ENCODE peak calls at places on chromosomes 7 and 10, in nine cellular contexts. One of them, this sample, is unnamed.

GRCh38 chr10:5629789-5630436 is 36.5 kb downstream of the ASB13 start:
- DNase-seq in epithelial cell of esophagus: peak
- DNase-seq in cardiac muscle cell: peak
- DNase-seq in BJ: no peak
- DNase-seq in body of pancreas: peak
- DNase-seq in neuronal stem cell: peak
- DNase-seq in CD8-positive, alpha-beta T cell: peak
- DNase-seq in lower leg skin: peak
- DNase-seq in left ventricle myocardium inferior: peak
- DNase-seq in this sample: no peak

GRCh38 chr10:120950103-120950561 is 99.0 kb downstream of the WDR11 start:
- DNase-seq in epithelial cell of esophagus: peak
- DNase-seq in cardiac muscle cell: peak
- DNase-seq in BJ: no peak
- DNase-seq in body of pancreas: no peak
- DNase-seq in neuronal stem cell: peak
- DNase-seq in CD8-positive, alpha-beta T cell: no peak
- DNase-seq in lower leg skin: no peak
- DNase-seq in left ventricle myocardium inferior: no peak
- DNase-seq in this sample: no peak

GRCh38 chr7:21077602-21078001 is 290.9 kb upstream of the SP8 start:
- DNase-seq in epithelial cell of esophagus: peak
- DNase-seq in cardiac muscle cell: no peak
- DNase-seq in BJ: no peak
- DNase-seq in body of pancreas: no peak
- DNase-seq in neuronal stem cell: no peak
- DNase-seq in CD8-positive, alpha-beta T cell: no peak
- DNase-seq in lower leg skin: no peak
- DNase-seq in left ventricle myocardium inferior: no peak
- DNase-seq in this sample: no peak

GRCh38 chr7:139738772-139739171 is 39.0 kb downstream of the HIPK2 start:
- DNase-seq in epithelial cell of esophagus: no peak
- DNase-seq in cardiac muscle cell: no peak
- DNase-seq in BJ: no peak
- DNase-seq in body of pancreas: no peak
- DNase-seq in neuronal stem cell: no peak
- DNase-seq in CD8-positive, alpha-beta T cell: peak
- DNase-seq in lower leg skin: peak
- DNase-seq in left ventricle myocardium inferior: no peak
- DNase-seq in this sample: no peak

GRCh38 chr7:96739167-96739566 is 29.5 kb upstream of the SEM1 start:
- DNase-seq in epithelial cell of esophagus: no peak
- DNase-seq in cardiac muscle cell: no peak
- DNase-seq in BJ: no peak
- DNase-seq in body of pancreas: no peak
- DNase-seq in neuronal stem cell: no peak
- DNase-seq in CD8-positive, alpha-beta T cell: no peak
- DNase-seq in lower leg skin: no peak
- DNase-seq in left ventricle myocardium inferior: no peak
- DNase-seq in this sample: no peak

GRCh38 chr7:151078233-151079040 is 2.2 kb downstream of the FASTK start:
- DNase-seq in epithelial cell of esophagus: no peak
- DNase-seq in cardiac muscle cell: no peak
- DNase-seq in BJ: no peak
- DNase-seq in body of pancreas: no peak
- DNase-seq in neuronal stem cell: no peak
- DNase-seq in CD8-positive, alpha-beta T cell: no peak
- DNase-seq in lower leg skin: peak
- DNase-seq in left ventricle myocardium inferior: peak
- DNase-seq in this sample: no peak

GRCh38 chr10:80171248-80171660 is 34.1 kb downstream of the ANXA11 start:
- DNase-seq in epithelial cell of esophagus: peak
- DNase-seq in cardiac muscle cell: no peak
- DNase-seq in BJ: no peak
- DNase-seq in body of pancreas: no peak
- DNase-seq in neuronal stem cell: no peak
- DNase-seq in CD8-positive, alpha-beta T cell: no peak
- DNase-seq in lower leg skin: no peak
- DNase-seq in left ventricle myocardium inferior: no peak
- DNase-seq in this sample: no peak

GRCh38 chr7:111803015-111803758 is 240.9 kb upstream of the IMMP2L start:
- DNase-seq in epithelial cell of esophagus: peak
- DNase-seq in cardiac muscle cell: no peak
- DNase-seq in BJ: no peak
- DNase-seq in body of pancreas: no peak
- DNase-seq in neuronal stem cell: no peak
- DNase-seq in CD8-positive, alpha-beta T cell: no peak
- DNase-seq in lower leg skin: no peak
- DNase-seq in left ventricle myocardium inferior: no peak
- DNase-seq in this sample: no peak

GRCh38 chr10:104339469-104340098 is 1.3 kb upstream of the ITPRIP start:
- DNase-seq in epithelial cell of esophagus: peak
- DNase-seq in cardiac muscle cell: peak
- DNase-seq in BJ: peak
- DNase-seq in body of pancreas: peak
- DNase-seq in neuronal stem cell: no peak
- DNase-seq in CD8-positive, alpha-beta T cell: no peak
- DNase-seq in lower leg skin: no peak
- DNase-seq in left ventricle myocardium inferior: no peak
- DNase-seq in this sample: no peak

GRCh38 chr7:16062269-16062668 is 359.1 kb downstream of the CRPPA start:
- DNase-seq in epithelial cell of esophagus: no peak
- DNase-seq in cardiac muscle cell: no peak
- DNase-seq in BJ: peak
- DNase-seq in body of pancreas: no peak
- DNase-seq in neuronal stem cell: no peak
- DNase-seq in CD8-positive, alpha-beta T cell: no peak
- DNase-seq in lower leg skin: no peak
- DNase-seq in left ventricle myocardium inferior: no peak
- DNase-seq in this sample: no peak

GRCh38 chr7:73960548-73960947 is 67.4 kb upstream of the ELN start:
- DNase-seq in epithelial cell of esophagus: peak
- DNase-seq in cardiac muscle cell: no peak
- DNase-seq in BJ: no peak
- DNase-seq in body of pancreas: peak
- DNase-seq in neuronal stem cell: no peak
- DNase-seq in CD8-positive, alpha-beta T cell: no peak
- DNase-seq in lower leg skin: peak
- DNase-seq in left ventricle myocardium inferior: no peak
- DNase-seq in this sample: no peak

GRCh38 chr10:70573599-70574506 is 28.7 kb downstream of the PRF1 start:
- DNase-seq in epithelial cell of esophagus: no peak
- DNase-seq in cardiac muscle cell: no peak
- DNase-seq in BJ: no peak
- DNase-seq in body of pancreas: no peak
- DNase-seq in neuronal stem cell: no peak
- DNase-seq in CD8-positive, alpha-beta T cell: no peak
- DNase-seq in lower leg skin: no peak
- DNase-seq in left ventricle myocardium inferior: no peak
- DNase-seq in this sample: no peak

GRCh38 chr7:45921699-45922519 is 837 bp upstream of the IGFBP3 start:
- DNase-seq in epithelial cell of esophagus: peak
- DNase-seq in cardiac muscle cell: peak
- DNase-seq in BJ: no peak
- DNase-seq in body of pancreas: peak
- DNase-seq in neuronal stem cell: peak
- DNase-seq in CD8-positive, alpha-beta T cell: no peak
- DNase-seq in lower leg skin: peak
- DNase-seq in left ventricle myocardium inferior: peak
- DNase-seq in this sample: no peak

GRCh38 chr7:90958669-90959068 is 305.6 kb upstream of the FZD1 start:
- DNase-seq in epithelial cell of esophagus: no peak
- DNase-seq in cardiac muscle cell: no peak
- DNase-seq in BJ: peak
- DNase-seq in body of pancreas: no peak
- DNase-seq in neuronal stem cell: no peak
- DNase-seq in CD8-positive, alpha-beta T cell: no peak
- DNase-seq in lower leg skin: no peak
- DNase-seq in left ventricle myocardium inferior: no peak
- DNase-seq in this sample: no peak

GRCh38 chr10:73802276-73802991 is 9.0 kb downstream of the NDST2 start:
- DNase-seq in epithelial cell of esophagus: peak
- DNase-seq in cardiac muscle cell: no peak
- DNase-seq in BJ: no peak
- DNase-seq in body of pancreas: no peak
- DNase-seq in neuronal stem cell: no peak
- DNase-seq in CD8-positive, alpha-beta T cell: no peak
- DNase-seq in lower leg skin: no peak
- DNase-seq in left ventricle myocardium inferior: peak
- DNase-seq in this sample: no peak

GRCh38 chr7:27175005-27175625 is 995 bp upstream of the HOXA10 start:
- DNase-seq in epithelial cell of esophagus: no peak
- DNase-seq in cardiac muscle cell: no peak
- DNase-seq in BJ: peak
- DNase-seq in body of pancreas: no peak
- DNase-seq in neuronal stem cell: no peak
- DNase-seq in CD8-positive, alpha-beta T cell: no peak
- DNase-seq in lower leg skin: peak
- DNase-seq in left ventricle myocardium inferior: peak
- DNase-seq in this sample: peak

GRCh38 chr7:133698127-133698526 is 429.0 kb upstream of the LRGUK start:
- DNase-seq in epithelial cell of esophagus: no peak
- DNase-seq in cardiac muscle cell: no peak
- DNase-seq in BJ: no peak
- DNase-seq in body of pancreas: no peak
- DNase-seq in neuronal stem cell: no peak
- DNase-seq in CD8-positive, alpha-beta T cell: no peak
- DNase-seq in lower leg skin: no peak
- DNase-seq in left ventricle myocardium inferior: no peak
- DNase-seq in this sample: no peak

GRCh38 chr10:25113231-25114035 is 61.4 kb upstream of the GPR158 start:
- DNase-seq in epithelial cell of esophagus: peak
- DNase-seq in cardiac muscle cell: peak
- DNase-seq in BJ: no peak
- DNase-seq in body of pancreas: peak
- DNase-seq in neuronal stem cell: peak
- DNase-seq in CD8-positive, alpha-beta T cell: no peak
- DNase-seq in lower leg skin: no peak
- DNase-seq in left ventricle myocardium inferior: peak
- DNase-seq in this sample: peak

DNA sequence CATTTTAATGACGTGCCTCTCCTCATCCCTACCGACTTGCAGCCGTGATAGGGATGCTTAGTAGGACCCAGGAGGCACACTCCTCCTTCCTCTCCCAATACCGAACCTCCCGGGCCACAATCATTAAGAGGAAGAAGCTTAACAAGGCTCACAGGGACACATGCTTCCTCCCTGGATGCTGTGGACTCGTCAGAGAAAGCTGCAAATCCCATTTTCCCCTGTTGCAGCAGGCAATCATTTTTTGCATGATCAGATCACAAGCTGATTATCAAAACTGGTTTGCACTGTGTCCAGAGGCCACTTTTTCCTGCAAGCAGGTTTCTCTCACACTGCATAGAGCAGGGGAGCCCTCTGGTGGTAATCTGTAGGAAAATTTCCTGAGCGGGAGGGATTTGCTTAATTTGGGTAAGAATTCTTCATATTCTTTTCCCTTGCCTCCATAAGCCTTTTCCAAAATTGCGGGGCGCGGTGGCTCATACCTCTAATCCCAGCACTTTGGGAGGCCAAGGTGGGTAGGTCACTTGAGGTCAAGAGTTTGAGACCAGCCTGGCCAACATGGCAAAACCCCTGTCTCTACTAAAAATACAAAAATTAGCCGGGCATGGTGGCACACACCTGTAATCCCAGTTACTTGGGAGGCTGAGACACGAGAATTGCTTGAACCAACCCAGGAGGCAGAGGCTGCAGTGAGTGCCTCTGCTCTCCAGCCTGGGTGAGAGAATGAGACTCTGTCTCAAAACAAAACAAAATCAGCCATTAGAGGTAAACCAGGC is 16.1 kb upstream of the LAMB4 start:
- DNase-seq in epithelial cell of esophagus: peak
- DNase-seq in cardiac muscle cell: peak
- DNase-seq in BJ: peak
- DNase-seq in body of pancreas: peak
- DNase-seq in neuronal stem cell: peak
- DNase-seq in CD8-positive, alpha-beta T cell: peak
- DNase-seq in lower leg skin: peak
- DNase-seq in left ventricle myocardium inferior: peak
- DNase-seq in this sample: no peak
- H3K4me3 ChIP-seq in epithelial cell of esophagus: no peak
- H3K4me3 ChIP-seq in cardiac muscle cell: peak
- H3K4me3 ChIP-seq in BJ: no peak
- H3K4me3 ChIP-seq in body of pancreas: no peak
- H3K4me3 ChIP-seq in neuronal stem cell: peak
- H3K4me3 ChIP-seq in CD8-positive, alpha-beta T cell: no peak
- H3K4me3 ChIP-seq in lower leg skin: no peak
- H3K4me3 ChIP-seq in left ventricle myocardium inferior: peak
- H3K4me3 ChIP-seq in this sample: no peak

GRCh38 chr7:141976524-141977245 is 3.1 kb upstream of the TAS2R38 start:
- DNase-seq in epithelial cell of esophagus: no peak
- DNase-seq in cardiac muscle cell: no peak
- DNase-seq in BJ: no peak
- DNase-seq in body of pancreas: no peak
- DNase-seq in neuronal stem cell: no peak
- DNase-seq in CD8-positive, alpha-beta T cell: no peak
- DNase-seq in lower leg skin: no peak
- DNase-seq in left ventricle myocardium inferior: no peak
- DNase-seq in this sample: no peak
- H3K4me3 ChIP-seq in epithelial cell of esophagus: no peak
- H3K4me3 ChIP-seq in cardiac muscle cell: no peak
- H3K4me3 ChIP-seq in BJ: no peak
- H3K4me3 ChIP-seq in body of pancreas: no peak
- H3K4me3 ChIP-seq in neuronal stem cell: no peak
- H3K4me3 ChIP-seq in CD8-positive, alpha-beta T cell: peak
- H3K4me3 ChIP-seq in lower leg skin: no peak
- H3K4me3 ChIP-seq in left ventricle myocardium inferior: no peak
- H3K4me3 ChIP-seq in this sample: no peak

GRCh38 chr10:69328346-69328687 is 50.0 kb downstream of the HK1 start:
- DNase-seq in epithelial cell of esophagus: no peak
- DNase-seq in cardiac muscle cell: no peak
- DNase-seq in BJ: no peak
- DNase-seq in body of pancreas: no peak
- DNase-seq in neuronal stem cell: no peak
- DNase-seq in CD8-positive, alpha-beta T cell: no peak
- DNase-seq in lower leg skin: no peak
- DNase-seq in left ventricle myocardium inferior: no peak
- DNase-seq in this sample: no peak
- H3K4me3 ChIP-seq in epithelial cell of esophagus: peak
- H3K4me3 ChIP-seq in cardiac muscle cell: no peak
- H3K4me3 ChIP-seq in BJ: no peak
- H3K4me3 ChIP-seq in body of pancreas: no peak
- H3K4me3 ChIP-seq in neuronal stem cell: no peak
- H3K4me3 ChIP-seq in CD8-positive, alpha-beta T cell: no peak
- H3K4me3 ChIP-seq in lower leg skin: no peak
- H3K4me3 ChIP-seq in left ventricle myocardium inferior: peak
- H3K4me3 ChIP-seq in this sample: no peak

DNA sequence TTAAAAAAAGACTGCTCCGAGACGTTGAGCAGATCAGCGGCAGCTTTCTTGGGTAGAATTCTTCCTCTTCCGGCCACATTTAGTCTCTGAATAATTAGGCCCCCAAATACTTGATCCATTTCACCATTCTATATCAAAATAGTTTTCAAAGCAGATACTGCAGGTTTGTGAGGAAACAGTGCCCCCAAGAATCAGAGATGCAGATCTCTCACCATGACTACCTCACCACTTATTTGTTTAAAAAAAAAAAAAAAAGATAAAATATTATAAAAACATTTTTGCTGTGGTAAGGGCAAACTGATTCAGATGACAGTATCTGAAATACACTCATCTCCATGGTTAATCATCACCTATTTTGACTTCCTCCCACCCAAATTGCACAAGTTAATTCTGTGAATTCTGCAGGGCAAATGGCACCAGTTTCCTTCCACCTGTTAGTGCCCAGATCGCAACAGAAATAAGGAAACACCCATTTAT is 210.4 kb downstream of the FAM107B start:
- DNase-seq in epithelial cell of esophagus: peak
- DNase-seq in cardiac muscle cell: no peak
- DNase-seq in BJ: no peak
- DNase-seq in body of pancreas: no peak
- DNase-seq in neuronal stem cell: no peak
- DNase-seq in CD8-positive, alpha-beta T cell: no peak
- DNase-seq in lower leg skin: no peak
- DNase-seq in left ventricle myocardium inferior: no peak
- DNase-seq in this sample: no peak
- H3K4me3 ChIP-seq in epithelial cell of esophagus: no peak
- H3K4me3 ChIP-seq in cardiac muscle cell: no peak
- H3K4me3 ChIP-seq in BJ: no peak
- H3K4me3 ChIP-seq in body of pancreas: no peak
- H3K4me3 ChIP-seq in neuronal stem cell: no peak
- H3K4me3 ChIP-seq in CD8-positive, alpha-beta T cell: no peak
- H3K4me3 ChIP-seq in lower leg skin: no peak
- H3K4me3 ChIP-seq in left ventricle myocardium inferior: no peak
- H3K4me3 ChIP-seq in this sample: no peak